ENCODE peak calls at places on chromosomes 4 and X, in nine cellular contexts. N is CD8-positive, alpha-beta T cell; X is uterus; S is OCI-LY7; P is glutamatergic neuron; Z is H9; V is HFFc6; J is spleen; B is Peyer's patch. L is an unnamed sample.
A peak's percentile ranks its signal among the peaks of the same experiment; 100 is the strongest.

GRCh38 chr4:53476232-53477037 is 99.0 kb downstream of the FIP1L1 start:
- DNase-seq in N (no peak), X (no peak), S (no peak), P (no peak), Z (no peak), V (peak; percentile 99), J (no peak), B (no peak), L (no peak)

GRCh38 chr4:19832388-19832787 is 419.3 kb upstream of the SLIT2 start:
- DNase-seq in N (no peak), X (no peak), S (no peak), P (no peak), Z (no peak), V (peak; percentile 1), J (no peak), B (no peak), L (no peak)

GRCh38 chr4:61795998-61796397 is 595.9 kb downstream of the ADGRL3 start:
- DNase-seq in N (no peak), X (no peak), S (no peak), P (no peak), Z (no peak), V (no peak), J (no peak), B (no peak), L (no peak)

GRCh38 chrX:24341795-24342194 is 18.6 kb upstream of the SUPT20HL1 start:
- DNase-seq in N (no peak), X (no peak), S (no peak), P (no peak), Z (no peak), V (peak; percentile 92), J (no peak), B (no peak), L (no peak)

GRCh38 chrX:109624641-109625311 is at the start of gene KCNE5:
- DNase-seq in N (no peak), X (no peak), S (no peak), P (peak; percentile 55), Z (peak; percentile 75), V (no peak), J (no peak), B (no peak), L (peak; percentile 67)

GRCh38 chr4:71026086-71026485 is 32.6 kb downstream of the DCK start:
- DNase-seq in N (no peak), X (no peak), S (no peak), P (no peak), Z (no peak), V (peak; percentile 84), J (no peak), B (no peak), L (no peak)

GRCh38 chrX:10393241-10393640 is 227.1 kb downstream of the MID1 start:
- DNase-seq in N (no peak), X (no peak), S (no peak), P (no peak), Z (no peak), V (no peak), J (no peak), B (no peak), L (no peak)

GRCh38 chr4:35725131-35725530 is 519.2 kb downstream of the ARAP2 start:
- DNase-seq in N (no peak), X (no peak), S (peak; percentile 2), P (no peak), Z (peak; percentile 31), V (no peak), J (no peak), B (no peak), L (no peak)

GRCh38 chr4:122012735-122013134 is 60.9 kb upstream of the TRPC3 start:
- DNase-seq in N (no peak), X (no peak), S (no peak), P (no peak), Z (no peak), V (no peak), J (no peak), B (no peak), L (no peak)

GRCh38 chr4:6217716-6218381 is 17.5 kb upstream of the JAKMIP1 start:
- DNase-seq in N (no peak), X (no peak), S (no peak), P (no peak), Z (no peak), V (no peak), J (no peak), B (no peak), L (no peak)

GRCh38 chr4:71009796-71010588 is 16.5 kb downstream of the DCK start:
- DNase-seq in N (no peak), X (no peak), S (peak; percentile 66), P (no peak), Z (no peak), V (no peak), J (no peak), B (no peak), L (no peak)

GRCh38 chr4:67573193-67573592 is 14.7 kb downstream of the STAP1 start:
- DNase-seq in N (no peak), X (no peak), S (peak; percentile 38), P (no peak), Z (no peak), V (no peak), J (no peak), B (no peak), L (no peak)

DNA sequence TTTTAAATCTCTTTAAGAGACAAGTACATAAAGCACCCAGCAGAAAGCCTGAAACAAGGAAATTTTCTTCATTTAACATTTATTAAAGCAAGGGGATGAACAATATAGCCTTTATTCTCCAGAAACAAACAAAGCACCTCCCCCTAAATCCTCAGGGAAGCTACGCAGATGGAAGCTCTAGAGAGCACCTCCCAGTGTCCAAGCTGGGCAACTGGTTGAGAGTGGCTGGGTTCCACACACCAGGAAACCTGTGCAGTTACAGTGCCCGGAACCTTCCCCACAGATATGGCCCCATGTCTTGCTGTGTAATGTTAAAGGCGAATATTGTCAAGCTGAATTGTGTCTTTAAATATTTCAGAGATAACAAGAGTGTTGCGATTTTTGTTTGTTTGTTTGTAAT is 8.9 kb upstream of the TRIML1 start:
- DNase-seq in N (no peak), X (no peak), S (no peak), P (no peak), Z (no peak), V (no peak), J (no peak), B (no peak), L (no peak)
- TF ChIP-seq CTCF in N (no peak), X (no peak), S (no peak), P (no peak), Z (peak; percentile 51), V (no peak), J (no peak), B (no peak), L (no peak)

GRCh38 chrX:56790778-56791177 is 61.7 kb downstream of the NBDY start:
- DNase-seq in N (no peak), X (no peak), S (no peak), P (no peak), Z (peak; percentile 6), V (no peak), J (peak; percentile 67), B (peak; percentile 8), L (no peak)
- TF ChIP-seq CTCF in N (no peak), X (no peak), S (no peak), P (no peak), Z (no peak), V (no peak), J (no peak), B (no peak), L (no peak)

DNA sequence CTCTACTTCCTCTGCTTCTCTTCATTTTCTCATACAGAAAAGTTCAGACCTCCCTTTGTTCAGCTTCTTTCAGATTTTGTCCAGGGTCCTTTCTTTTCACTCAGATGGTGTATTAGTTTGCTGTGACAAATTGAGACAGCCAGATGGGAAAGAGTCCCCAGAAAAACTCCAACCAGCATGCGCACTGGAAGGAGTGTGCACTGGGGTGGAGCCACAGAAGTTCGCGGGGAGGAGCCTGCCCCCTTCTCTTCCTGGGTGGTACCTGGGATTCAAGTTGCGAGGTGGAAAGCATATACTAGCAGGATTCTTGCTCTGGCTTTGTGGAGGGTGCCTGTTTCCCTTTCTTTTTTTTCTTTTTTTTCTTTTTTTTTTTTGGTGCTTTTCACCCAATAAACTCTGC is 51.6 kb downstream of the SMIM20 start:
- DNase-seq in N (no peak), X (no peak), S (no peak), P (no peak), Z (no peak), V (no peak), J (no peak), B (no peak), L (no peak)
- TF ChIP-seq CTCF in N (no peak), X (no peak), S (no peak), P (no peak), Z (no peak), V (no peak), J (no peak), B (no peak), L (no peak)

GRCh38 chrX:63963382-63963781 is 178.4 kb upstream of the ARHGEF9 start:
- DNase-seq in N (no peak), X (no peak), S (no peak), P (no peak), Z (no peak), V (no peak), J (no peak), B (no peak), L (no peak)

GRCh38 chrX:63959975-63960374 is 175.0 kb upstream of the ARHGEF9 start:
- DNase-seq in N (no peak), X (no peak), S (no peak), P (no peak), Z (no peak), V (no peak), J (no peak), B (no peak), L (no peak)

GRCh38 chrX:63967541-63967940 is 182.5 kb upstream of the ARHGEF9 start:
- DNase-seq in N (no peak), X (no peak), S (no peak), P (no peak), Z (no peak), V (peak; percentile 12), J (no peak), B (no peak), L (no peak)

GRCh38 chrX:63958134-63958865 is 173.3 kb upstream of the ARHGEF9 start:
- DNase-seq in N (no peak), X (no peak), S (no peak), P (no peak), Z (no peak), V (no peak), J (no peak), B (no peak), L (no peak)

GRCh38 chrX:63961964-63962363 is 176.9 kb upstream of the ARHGEF9 start:
- DNase-seq in N (no peak), X (no peak), S (no peak), P (no peak), Z (no peak), V (no peak), J (no peak), B (no peak), L (no peak)
- TF ChIP-seq CTCF in N (no peak), X (no peak), S (no peak), P (no peak), Z (no peak), V (no peak), J (no peak), B (no peak), L (no peak)

GRCh38 chr4:82839624-82840023 is 41.0 kb upstream of the SCD5 start:
- DNase-seq in N (no peak), X (no peak), S (no peak), P (no peak), Z (no peak), V (no peak), J (no peak), B (no peak), L (no peak)

GRCh38 chr4:82833696-82834313 is 35.2 kb upstream of the SCD5 start:
- DNase-seq in N (no peak), X (no peak), S (no peak), P (no peak), Z (no peak), V (peak; percentile 89), J (no peak), B (no peak), L (no peak)
- TF ChIP-seq CTCF in N (no peak), X (no peak), S (no peak), P (no peak), Z (no peak), V (peak; percentile 31), J (no peak), B (no peak), L (no peak)

L was measured in neural crest cell.